ENCODE peak calls at places on chromosomes 6 and 20, in five cellular contexts. Z is CD4-positive, alpha-beta T cell; L is heart left ventricle; U is GM12865; J is tibial nerve. Q is an unnamed sample.

GRCh38 chr6:33758807-33759206 is 12.1 kb upstream of the IP6K3 start:
- DNase-seq in L (no peak), Z (no peak), J (no peak), U (no peak), Q (no peak)

GRCh38 chr20:35091808-35092523 is 641 bp downstream of the TRPC4AP start:
- DNase-seq in L (peak), Z (no peak), U (peak), J (no peak), Q (no peak)

GRCh38 chr6:9516207-9516606 is 898.7 kb downstream of the TFAP2A start:
- DNase-seq in U (no peak), Z (no peak), J (no peak), L (peak), Q (no peak)

GRCh38 chr20:62064788-62065668 is 653 bp downstream of the TAF4 start:
- DNase-seq in Z (no peak), L (no peak), U (peak), J (no peak), Q (no peak)

GRCh38 chr6:142378138-142378875 is 76.5 kb downstream of the ADGRG6 start:
- DNase-seq in Z (no peak), U (no peak), L (no peak), J (no peak), Q (no peak)

GRCh38 chr6:100879317-100879716 is 1.8 kb downstream of the ASCC3 start:
- DNase-seq in L (no peak), J (no peak), U (no peak), Z (no peak), Q (no peak)

GRCh38 chr20:42836339-42836738 is 353.4 kb downstream of the PTPRT start:
- DNase-seq in J (no peak), L (no peak), U (no peak), Z (no peak), Q (no peak)

GRCh38 chr20:34083137-34083536 is 28.9 kb downstream of the EIF2S2 start:
- DNase-seq in L (peak), Z (no peak), U (no peak), J (peak), Q (no peak)

GRCh38 chr6:100906325-100906724 is 25.2 kb upstream of the ASCC3 start:
- DNase-seq in U (no peak), J (no peak), Z (no peak), L (no peak), Q (no peak)

GRCh38 chr6:129844118-129844891 is 16.8 kb downstream of the TMEM244 start:
- DNase-seq in L (no peak), U (no peak), J (no peak), Z (no peak), Q (no peak)

GRCh38 chr20:10217517-10218410 is 866 bp upstream of the SNAP25 start:
- DNase-seq in Z (no peak), U (no peak), L (no peak), J (no peak), Q (peak)

GRCh38 chr6:170308761-170309160 is 2.2 kb downstream of the FAM120B start:
- DNase-seq in L (no peak), J (no peak), Z (no peak), U (no peak), Q (no peak)

GRCh38 chr6:52497652-52498408 is 77.7 kb downstream of the EFHC1 start:
- DNase-seq in J (peak), U (peak), L (peak), Z (no peak), Q (no peak)

GRCh38 chr20:42530855-42531674 is 658.6 kb downstream of the PTPRT start:
- DNase-seq in Z (no peak), J (no peak), U (peak), L (no peak), Q (no peak)

GRCh38 chr6:137025786-137026730 is 18.7 kb downstream of the IL20RA start:
- DNase-seq in L (no peak), J (no peak), Z (no peak), U (peak), Q (no peak)

GRCh38 chr6:12381587-12381986 is 91.4 kb downstream of the EDN1 start:
- DNase-seq in U (no peak), L (no peak), Z (no peak), J (no peak), Q (no peak)

GRCh38 chr6:50124572-50124971 is 74.8 kb upstream of the DEFB112 start:
- DNase-seq in L (no peak), U (no peak), Z (no peak), J (no peak), Q (no peak)

GRCh38 chr6:25717856-25718740 is 36.4 kb upstream of the SLC17A4 start:
- DNase-seq in U (peak), J (no peak), Z (no peak), L (no peak), Q (no peak)

GRCh38 chr6:143741480-143741879 is 63.7 kb downstream of the PHACTR2 start:
- DNase-seq in U (no peak), J (no peak), L (no peak), Z (no peak), Q (no peak)

GRCh38 chr6:36346486-36346885 is 9.8 kb upstream of the BNIP5 start:
- DNase-seq in J (no peak), Z (no peak), U (no peak), L (no peak), Q (no peak)

GRCh38 chr6:167683028-167683862 is 143.5 kb upstream of the AFDN start:
- DNase-seq in L (peak), U (no peak), Z (no peak), J (peak), Q (no peak)

GRCh38 chr20:42370086-42370485 is 751.9 kb upstream of the CHD6 start:
- DNase-seq in L (no peak), J (no peak), Z (no peak), U (no peak), Q (no peak)

GRCh38 chr6:35294308-35294945 is 3.2 kb upstream of the DEF6 start:
- DNase-seq in J (no peak), U (peak), L (peak), Z (peak), Q (no peak)

GRCh38 chr6:162245831-162246230 is 481.7 kb downstream of the PRKN start:
- DNase-seq in U (no peak), Z (no peak), J (no peak), L (no peak), Q (no peak)

GRCh38 chr6:53048431-53049195 is 16.6 kb upstream of the FBXO9 start:
- DNase-seq in U (peak), L (no peak), Z (no peak), J (no peak), Q (no peak)

GRCh38 chr20:12237772-12238171 is 320.1 kb downstream of the BTBD3 start:
- DNase-seq in L (peak), Z (no peak), U (no peak), J (no peak), Q (no peak)

GRCh38 chr6:49937017-49937416 is 26.9 kb downstream of the DEFB114 start:
- DNase-seq in J (no peak), Z (no peak), L (no peak), U (no peak), Q (no peak)

GRCh38 chr6:128327890-128328289 is 192.5 kb downstream of the PTPRK start:
- DNase-seq in U (peak), J (no peak), L (no peak), Z (no peak), Q (no peak)

GRCh38 chr6:40343887-40344565 is 243.1 kb downstream of the LRFN2 start:
- DNase-seq in U (no peak), J (no peak), Z (no peak), L (no peak), Q (no peak)

GRCh38 chr6:24497254-24497989 is 2.7 kb downstream of the ALDH5A1 start:
- DNase-seq in J (no peak), U (no peak), Z (no peak), L (no peak), Q (no peak)

GRCh38 chr6:23228439-23229024 is 659.2 kb downstream of the HDGFL1 start:
- DNase-seq in U (peak), J (no peak), Z (no peak), L (no peak), Q (no peak)

GRCh38 chr6:107489636-107490567 is at the start of gene SOBP:
- DNase-seq in J (peak), U (peak), Z (peak), L (peak), Q (no peak)

GRCh38 chr6:163186527-163186926 is 228.0 kb upstream of the QKI start:
- DNase-seq in Z (no peak), L (no peak), J (no peak), U (no peak), Q (no peak)

GRCh38 chr6:141413196-141413595 is 719.5 kb upstream of the GJE1 start:
- DNase-seq in L (peak), J (no peak), Z (no peak), U (no peak), Q (no peak)

GRCh38 chr20:59055302-59055701 is 12.7 kb upstream of the PRELID3B start:
- DNase-seq in L (no peak), U (peak), J (no peak), Z (no peak), Q (no peak)
- TF ChIP-seq CTCF in L (peak), U (peak), J (no peak), Z (no peak), Q (no peak)

DNA sequence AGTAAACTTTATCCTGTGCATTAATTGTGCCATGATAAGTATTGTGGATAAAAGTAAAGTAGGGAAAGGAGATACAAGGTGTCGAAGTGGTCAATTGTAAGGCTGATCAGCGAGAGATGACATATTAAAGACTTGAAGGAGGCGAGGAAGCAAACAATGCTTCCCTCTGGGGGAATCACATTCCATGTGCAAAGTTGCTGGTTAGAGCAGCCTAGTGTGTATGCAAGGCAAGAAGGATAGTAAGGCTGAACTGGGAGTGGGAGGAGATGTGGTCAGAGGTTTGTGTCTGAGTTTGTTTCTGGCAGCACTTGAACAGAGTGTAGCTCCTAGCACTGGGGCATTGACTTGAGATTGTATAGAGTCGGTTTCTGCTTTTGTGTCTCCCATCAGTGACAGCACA is 122.9 kb downstream of the SLC35F1 start:
- DNase-seq in L (no peak), U (no peak), J (no peak), Z (no peak), Q (no peak)
- TF ChIP-seq CTCF in L (no peak), U (no peak), J (no peak), Z (no peak), Q (no peak)

DNA sequence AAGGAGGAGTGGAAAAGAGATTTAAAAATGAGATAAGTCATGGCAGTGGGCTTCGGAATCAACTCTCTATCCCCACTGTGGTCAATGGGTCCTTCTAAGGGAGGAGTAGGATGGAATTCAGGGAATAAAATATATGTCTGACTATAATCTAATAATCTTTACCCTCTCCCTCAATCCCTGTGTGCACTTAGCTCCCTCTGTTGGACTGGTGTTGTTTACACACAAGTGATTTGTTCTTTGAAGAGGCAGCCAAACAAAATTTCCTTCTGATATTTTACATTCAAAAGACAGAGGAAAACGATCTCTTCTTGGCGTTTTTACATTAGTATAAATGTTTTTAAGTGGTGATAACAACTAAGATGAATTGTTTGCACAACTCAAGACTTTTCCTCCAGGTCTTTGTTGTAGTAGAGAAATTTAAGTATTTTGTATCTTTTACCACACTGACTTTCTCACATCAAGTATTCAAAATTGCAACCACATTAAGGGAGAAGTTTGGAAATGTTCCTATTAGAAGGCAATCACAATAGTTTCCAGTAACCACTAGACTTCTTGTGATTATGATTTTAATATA is 317.7 kb downstream of the CENPW start:
- DNase-seq in J (no peak), Z (no peak), U (peak), L (no peak), Q (no peak)
- TF ChIP-seq CTCF in J (peak), Z (no peak), U (peak), L (peak), Q (no peak)

DNA sequence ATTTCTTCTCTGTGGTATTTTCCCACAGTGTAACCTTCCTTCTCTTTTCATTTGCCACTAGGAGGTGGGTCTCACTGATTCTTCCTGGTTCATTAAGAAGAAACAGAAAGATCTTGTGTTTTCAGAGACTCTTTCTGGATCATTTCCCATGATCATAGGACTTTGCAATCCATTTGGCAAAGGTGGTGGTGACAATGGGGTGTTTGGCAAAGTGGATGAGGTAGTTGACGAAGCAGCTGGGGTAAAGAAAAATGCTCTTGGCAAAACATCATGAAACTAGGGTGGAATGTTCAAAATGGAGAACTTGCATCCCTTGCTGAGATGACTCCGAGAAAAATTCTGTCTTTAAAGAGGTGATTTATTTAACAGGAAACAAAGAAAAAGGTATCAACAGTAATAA is 50.6 kb downstream of the TRAF3IP2 start:
- DNase-seq in L (no peak), J (no peak), Z (no peak), U (no peak), Q (no peak)
- TF ChIP-seq CTCF in L (no peak), J (no peak), Z (no peak), U (no peak), Q (no peak)

Q was measured in omental fat pad.